ENCODE peak calls at places on chromosomes 4 and X, in eight cellular contexts. X is OCI-LY7, J is stomach, C is psoas muscle, Y is A549, G is gastrocnemius medialis, O is tibial nerve, N is cardiac muscle cell. R is an unnamed sample. For H3K4me1, the result is how much of the 10 kb centered on the place peaks cover.

GRCh38 chrX:123422875-123423274 is 238.8 kb downstream of the GRIA3 start:
- DNase-seq in C (no peak), N (peak), Y (peak), J (no peak), G (no peak), O (no peak), X (peak), R (peak)

GRCh38 chr4:173057906-173058305 is 110.7 kb upstream of the GALNT7 start:
- DNase-seq in J (no peak), C (no peak), N (no peak), G (no peak), Y (no peak), X (no peak), O (no peak), R (no peak)

GRCh38 chr4:88320174-88320779 is 35.9 kb upstream of the PPM1K start:
- DNase-seq in C (no peak), G (no peak), N (no peak), Y (no peak), J (no peak), O (no peak), X (peak), R (no peak)

GRCh38 chrX:91414710-91415109 is 19.9 kb upstream of the PABPC5 start:
- DNase-seq in N (peak), Y (no peak), X (no peak), J (no peak), O (no peak), C (no peak), G (no peak), R (no peak)

GRCh38 chr4:137644201-137644600 is 111.9 kb upstream of the PCDH18 start:
- DNase-seq in C (no peak), J (no peak), Y (no peak), X (no peak), O (no peak), G (no peak), N (no peak), R (no peak)

GRCh38 chrX:103687696-103688191 is 1.2 kb upstream of the MORF4L2 start:
- DNase-seq in C (peak), O (peak), Y (peak), G (peak), X (peak), N (peak), J (peak), R (peak)

GRCh38 chr4:5995901-5996623 is 22.2 kb downstream of the C4orf50 start:
- DNase-seq in C (peak), N (no peak), G (no peak), O (no peak), Y (no peak), J (no peak), X (no peak), R (no peak)

GRCh38 chr4:2797545-2798305 is 4.8 kb downstream of the SH3BP2 start:
- DNase-seq in J (peak), C (peak), O (peak), N (no peak), X (no peak), G (peak), Y (no peak), R (peak)

GRCh38 chr4:56613101-56613862 is 67.8 kb downstream of the HOPX start:
- DNase-seq in Y (no peak), O (no peak), G (no peak), X (no peak), C (no peak), N (no peak), J (no peak), R (no peak)

GRCh38 chr4:19791422-19792113 is 460.1 kb upstream of the SLIT2 start:
- DNase-seq in G (no peak), J (no peak), N (no peak), Y (no peak), C (no peak), X (no peak), O (no peak), R (no peak)

GRCh38 chrX:129825746-129826505 is 17.8 kb downstream of the ZDHHC9 start:
- DNase-seq in N (no peak), G (no peak), C (no peak), X (peak), J (no peak), Y (no peak), O (no peak), R (no peak)

GRCh38 chrX:3811331-3812311 is 98.2 kb upstream of the PRKX start:
- DNase-seq in J (peak), Y (peak), C (no peak), N (peak), O (no peak), G (no peak), X (peak), R (peak)

GRCh38 chr4:143641406-143641805 is 59.1 kb downstream of the FREM3 start:
- DNase-seq in Y (no peak), J (no peak), G (no peak), N (no peak), X (no peak), C (no peak), O (no peak), R (no peak)

GRCh38 chr4:176563591-176563990 is 229.1 kb downstream of the VEGFC start:
- DNase-seq in N (peak), J (no peak), O (no peak), Y (no peak), C (no peak), G (no peak), X (no peak), R (no peak)

GRCh38 chr4:177448850-177449249 is 6.6 kb upstream of the AGA start:
- DNase-seq in G (no peak), Y (no peak), J (no peak), X (no peak), O (no peak), N (no peak), C (no peak), R (no peak)

GRCh38 chr4:1055721-1056590 is 44.5 kb downstream of the FGFRL1 start:
- DNase-seq in G (no peak), O (no peak), J (peak), C (peak), Y (no peak), N (no peak), X (peak), R (peak)

GRCh38 chrX:121858867-121859647 is 811.6 kb downstream of the GLUD2 start:
- DNase-seq in G (no peak), N (no peak), O (no peak), Y (no peak), J (no peak), C (no peak), X (no peak), R (no peak)

GRCh38 chrX:49960061-49960460 is 37.7 kb downstream of the CLCN5 start:
- DNase-seq in C (peak), O (no peak), N (no peak), Y (no peak), J (no peak), G (peak), X (no peak), R (no peak)

GRCh38 chrX:71623714-71624113 is 5.4 kb upstream of the CXCR3 start:
- DNase-seq in J (no peak), C (no peak), Y (no peak), G (no peak), O (no peak), X (no peak), N (no peak), R (no peak)

GRCh38 chr4:3315566-3315965 is 22.7 kb downstream of the RGS12 start:
- DNase-seq in C (no peak), N (no peak), G (no peak), J (peak), Y (no peak), X (no peak), O (no peak), R (peak)

GRCh38 chr4:38314663-38315062 is 349.3 kb upstream of the KLF3 start:
- DNase-seq in X (no peak), J (peak), C (no peak), O (no peak), Y (no peak), G (no peak), N (no peak), R (no peak)

GRCh38 chr4:168868044-168868855 is 141.8 kb downstream of the CBR4 start:
- DNase-seq in J (no peak), Y (no peak), X (no peak), N (no peak), G (no peak), O (no peak), C (no peak), R (no peak)

GRCh38 chrX:137566746-137567473 is 983 bp downstream of the ZIC3 start:
- DNase-seq in Y (no peak), G (no peak), N (peak), J (no peak), C (no peak), O (no peak), X (no peak), R (no peak)
- H3K4me3 ChIP-seq in Y (no peak), G (peak), N (peak), J (peak), C (peak), O (peak), X (no peak), R (no peak)

GRCh38 chr4:40309250-40309774 is 25.8 kb upstream of the CHRNA9 start:
- DNase-seq in G (peak), N (peak), Y (peak), O (peak), C (peak), X (peak), J (peak), R (peak)
- TF ChIP-seq CTCF in G (peak), N (peak), Y (peak), O (peak), C (peak), X (peak), J (peak), R (peak)

DNA sequence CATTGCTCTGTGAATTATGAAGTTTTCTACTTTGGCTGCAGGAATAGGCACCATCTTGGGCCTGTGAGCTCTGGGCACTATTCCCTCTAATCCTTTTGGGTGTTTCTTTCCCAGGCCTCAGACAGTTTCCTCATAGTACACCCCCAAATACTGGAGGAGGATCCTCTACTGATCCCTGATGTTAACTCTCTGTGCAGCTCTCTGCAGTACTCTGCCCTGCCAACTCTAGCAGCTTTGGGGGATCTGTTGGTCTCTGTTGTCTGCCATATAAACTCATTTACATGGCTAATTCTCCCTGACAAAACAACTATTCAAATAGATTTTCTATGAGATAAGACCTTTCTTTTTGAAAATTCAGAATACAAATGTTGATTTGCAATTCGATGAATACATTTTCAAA is 29.9 kb downstream of the USP53 start:
- DNase-seq in C (no peak), X (no peak), J (no peak), O (no peak), N (no peak), Y (no peak), G (no peak), R (no peak)
- H3K4me1 ChIP-seq in C (under half), X (under half), J (under half), O (under half), N (under half), Y (under half), G (half or more), R (under half)

DNA sequence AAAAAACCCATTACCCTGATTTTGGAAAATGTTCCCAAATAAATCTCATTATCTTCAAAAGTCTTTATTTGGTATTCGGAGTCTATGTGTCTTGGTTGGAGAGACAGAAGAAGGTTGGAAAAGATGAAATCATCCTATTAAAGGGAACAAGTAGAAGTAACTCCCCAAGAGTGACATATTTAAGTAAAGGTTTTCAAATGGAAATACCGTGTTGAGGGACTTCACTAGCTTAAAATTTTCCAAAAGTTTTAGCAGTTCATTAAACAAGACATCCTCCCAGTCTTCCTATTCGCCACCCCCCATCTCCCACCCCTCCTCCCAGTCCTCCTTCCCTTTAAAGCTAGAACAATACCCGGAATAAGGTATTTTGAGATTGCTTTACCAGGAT is 62.7 kb upstream of the CCDC160 start:
- DNase-seq in C (no peak), Y (no peak), J (no peak), N (no peak), O (no peak), G (no peak), X (no peak), R (no peak)
- H3K4me3 ChIP-seq in C (peak), Y (no peak), J (no peak), N (peak), O (no peak), G (no peak), X (no peak), R (no peak)

DNA sequence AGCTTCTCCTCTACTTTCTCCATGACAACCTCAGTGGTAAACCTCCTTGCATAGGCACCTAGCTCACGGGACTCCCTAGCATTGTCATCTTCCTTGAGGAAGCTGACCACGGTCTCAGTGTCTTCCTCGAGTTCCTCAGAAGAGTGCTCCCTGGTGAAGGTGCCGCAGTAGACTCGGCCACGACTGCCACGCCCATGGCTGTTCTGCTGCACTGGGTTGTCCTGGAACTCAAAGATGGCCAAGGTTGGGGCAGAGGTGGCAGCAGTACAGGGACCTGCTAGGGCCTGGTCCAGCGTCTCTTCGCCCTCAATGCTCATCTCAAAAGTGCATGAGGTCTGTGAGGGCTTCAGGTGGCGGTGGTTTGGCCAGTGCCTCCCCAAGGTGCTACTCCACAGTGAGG is 147.9 kb upstream of the ARHGEF9 start:
- DNase-seq in O (no peak), G (no peak), J (no peak), Y (no peak), C (no peak), X (no peak), N (no peak), R (no peak)
- TF ChIP-seq CTCF in O (no peak), G (no peak), J (no peak), Y (no peak), C (no peak), X (no peak), N (no peak), R (no peak)

R was measured in BE2C.